ENCODE peak calls at places on chromosomes 4 and X, in eight cellular contexts. E, J, P, Z, R, H, A and G are unnamed samples.

GRCh38 chrX:107708762-107709161 is 66.8 kb downstream of the TSC22D3 start:
- DNase-seq in A (no peak), E (peak), H (no peak), Z (no peak), J (no peak), P (no peak), R (no peak), G (no peak)

GRCh38 chr4:164095313-164096110 is 601.0 kb downstream of the TMA16 start:
- DNase-seq in R (no peak), Z (no peak), J (no peak), P (no peak), H (peak), A (no peak), E (no peak), G (no peak)

GRCh38 chr4:141329174-141329569 is 108.5 kb downstream of the ZNF330 start:
- DNase-seq in H (no peak), R (peak), A (no peak), Z (no peak), J (no peak), E (peak), P (no peak), G (no peak)

GRCh38 chr4:110636231-110636676 is 13.4 kb upstream of the PITX2 start:
- DNase-seq in Z (no peak), P (no peak), H (no peak), E (no peak), J (no peak), R (no peak), A (no peak), G (peak)

GRCh38 chr4:13546374-13546854 is 2.1 kb upstream of the NKX3-2 start:
- DNase-seq in Z (no peak), R (no peak), E (no peak), H (no peak), J (no peak), P (no peak), A (no peak), G (peak)

GRCh38 chrX:54043696-54044125 is 562 bp downstream of the PHF8 start:
- DNase-seq in R (peak), J (peak), E (no peak), H (no peak), Z (peak), P (no peak), A (no peak), G (peak)

GRCh38 chr4:7890635-7891393 is 48.8 kb downstream of the AFAP1 start:
- DNase-seq in J (no peak), H (peak), Z (no peak), P (no peak), A (no peak), R (peak), E (no peak), G (no peak)

GRCh38 chrX:10619311-10620015 is 922 bp downstream of the MID1 start:
- DNase-seq in A (no peak), E (no peak), P (no peak), R (no peak), J (no peak), H (no peak), Z (no peak), G (no peak)

GRCh38 chrX:123121241-123121640 is 62.8 kb upstream of the GRIA3 start:
- DNase-seq in J (no peak), H (no peak), P (no peak), Z (no peak), A (no peak), E (no peak), R (no peak), G (no peak)

GRCh38 chr4:178255172-178255571 is 812.9 kb upstream of the AGA start:
- DNase-seq in J (no peak), P (no peak), A (no peak), R (no peak), Z (no peak), H (no peak), E (no peak), G (no peak)

GRCh38 chr4:11614426-11614825 is 185.7 kb upstream of the HS3ST1 start:
- DNase-seq in A (no peak), E (no peak), Z (peak), J (no peak), H (no peak), R (peak), P (no peak), G (no peak)

GRCh38 chr4:126986005-126986404 is 646.8 kb upstream of the INTU start:
- DNase-seq in J (no peak), A (no peak), P (no peak), E (no peak), R (no peak), Z (no peak), H (no peak), G (no peak)

GRCh38 chrX:132480581-132481203 is 8.1 kb downstream of the MBNL3 start:
- DNase-seq in E (no peak), P (no peak), R (no peak), H (no peak), A (peak), J (no peak), Z (peak), G (peak)

GRCh38 chrX:7582191-7582590 is 260.8 kb upstream of the VCX start:
- DNase-seq in Z (no peak), R (no peak), J (no peak), P (no peak), E (no peak), A (no peak), H (peak), G (no peak)

GRCh38 chrX:132169554-132169953 is 41.7 kb upstream of the FRMD7 start:
- DNase-seq in P (no peak), H (no peak), J (no peak), Z (no peak), E (no peak), A (no peak), R (no peak), G (no peak)

GRCh38 chr4:41935652-41936021 is 408 bp downstream of the TMEM33 start:
- DNase-seq in R (peak), Z (no peak), E (no peak), A (no peak), H (no peak), J (no peak), P (no peak), G (peak)

GRCh38 chr4:41933997-41934812 is 1.0 kb upstream of the TMEM33 start:
- DNase-seq in P (no peak), E (no peak), R (no peak), H (no peak), A (no peak), J (no peak), Z (no peak), G (no peak)

GRCh38 chr4:41932988-41933387 is 2.2 kb upstream of the TMEM33 start:
- DNase-seq in J (no peak), A (no peak), P (no peak), H (no peak), Z (no peak), R (no peak), E (no peak), G (no peak)

GRCh38 chr4:41939016-41939623 is 3.9 kb downstream of the TMEM33 start:
- DNase-seq in Z (no peak), E (no peak), J (no peak), R (peak), H (no peak), A (no peak), P (no peak), G (no peak)

GRCh38 chr4:41934813-41935651 is at the start of gene TMEM33:
- DNase-seq in R (peak), A (peak), H (peak), Z (peak), E (peak), P (peak), J (peak), G (peak)
- TF ChIP-seq CTCF in R (no peak), A (no peak), H (peak), Z (no peak), E (peak), P (peak), J (no peak), G (no peak)

GRCh38 chr4:79764118-79764517 is 308.9 kb downstream of the ANTXR2 start:
- DNase-seq in Z (no peak), P (no peak), E (no peak), R (no peak), J (no peak), H (no peak), A (no peak), G (no peak)

GRCh38 chr4:79759793-79760192 is 313.2 kb downstream of the ANTXR2 start:
- DNase-seq in Z (no peak), J (no peak), P (no peak), R (no peak), H (no peak), E (no peak), A (no peak), G (no peak)

GRCh38 chr4:79763486-79764075 is 309.4 kb downstream of the ANTXR2 start:
- DNase-seq in A (no peak), Z (no peak), P (no peak), E (no peak), R (no peak), J (no peak), H (no peak), G (no peak)
- TF ChIP-seq CTCF in A (no peak), Z (no peak), P (no peak), E (no peak), R (no peak), J (no peak), H (no peak), G (no peak)

GRCh38 chr4:165757426-165757825 is 115.6 kb upstream of the TLL1 start:
- DNase-seq in H (no peak), R (no peak), P (no peak), E (no peak), Z (no peak), J (no peak), A (no peak), G (no peak)
- TF ChIP-seq CTCF in H (no peak), R (no peak), P (no peak), E (no peak), Z (no peak), J (no peak), A (no peak), G (no peak)

GRCh38 chr4:139562067-139562684 is 6.2 kb upstream of the SETD7 start:
- DNase-seq in J (no peak), P (no peak), A (no peak), H (no peak), Z (no peak), R (no peak), E (no peak), G (no peak)

GRCh38 chr4:139563515-139563914 is 7.5 kb upstream of the SETD7 start:
- DNase-seq in P (no peak), J (no peak), H (no peak), A (no peak), Z (no peak), R (no peak), E (no peak), G (no peak)

GRCh38 chr4:139568206-139568969 is 12.4 kb upstream of the SETD7 start:
- DNase-seq in R (peak), H (no peak), J (peak), P (no peak), Z (no peak), A (no peak), E (no peak), G (no peak)

GRCh38 chr4:139562839-139563238 is 6.8 kb upstream of the SETD7 start:
- DNase-seq in R (no peak), E (no peak), P (no peak), H (no peak), Z (no peak), A (no peak), J (no peak), G (no peak)

DNA sequence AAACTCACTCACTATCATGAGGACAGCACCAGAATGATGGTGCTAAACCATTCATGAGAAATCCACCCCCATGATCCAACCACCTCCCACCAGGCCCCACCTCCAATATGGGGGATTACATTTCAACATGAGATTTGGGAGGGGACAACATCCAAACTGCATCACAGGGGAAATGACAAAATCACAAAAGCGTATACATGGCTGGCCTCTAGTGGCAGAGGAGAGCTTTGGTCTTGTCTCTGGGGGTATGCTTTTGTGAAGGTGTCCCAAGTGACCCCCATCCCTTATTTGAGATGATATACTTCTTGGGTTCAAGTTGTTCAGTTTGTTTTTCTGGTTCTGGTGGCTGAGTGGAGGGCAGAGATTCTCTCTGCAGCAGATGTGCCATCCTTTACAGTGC is 8.5 kb upstream of the SETD7 start:
- DNase-seq in E (no peak), Z (no peak), A (no peak), P (no peak), H (no peak), J (no peak), R (no peak), G (no peak)
- TF ChIP-seq CTCF in E (peak), Z (no peak), A (no peak), P (no peak), H (no peak), J (no peak), R (no peak), G (peak)